ENCODE peak calls at places on chromosomes 12 and 14, in nine cellular contexts. T, P, H, F, J, U, D, N and I are unnamed samples.

GRCh38 chr14:95048771-95049312 is 108.5 kb downstream of the DICER1 start:
- DNase-seq in T (no peak), P (no peak), H (no peak), F (peak; percentile 30), J (no peak), U (no peak), D (peak; percentile 18), N (no peak), I (no peak)

GRCh38 chr12:54421175-54421872 is 2.3 kb upstream of the ITGA5 start:
- DNase-seq in T (peak; percentile 71), P (peak; percentile 50), H (peak; percentile 51), F (no peak), J (no peak), U (no peak), D (no peak), N (no peak), I (no peak)

GRCh38 chr12:56479625-56480024 is 8.3 kb downstream of the GLS2 start:
- DNase-seq in T (no peak), P (no peak), H (no peak), F (no peak), J (no peak), U (no peak), D (no peak), N (no peak), I (no peak)

GRCh38 chr14:95025218-95025617 is 132.1 kb downstream of the DICER1 start:
- DNase-seq in T (no peak), P (no peak), H (no peak), F (no peak), J (no peak), U (peak; percentile 24), D (no peak), N (no peak), I (no peak)

GRCh38 chr14:73249564-73250316 is 12.4 kb downstream of the PAPLN start:
- DNase-seq in T (no peak), P (no peak), H (no peak), F (no peak), J (no peak), U (no peak), D (no peak), N (no peak), I (no peak)

GRCh38 chr12:4849024-4849594 is 60.6 kb upstream of the KCNA1 start:
- DNase-seq in T (no peak), P (peak; percentile 33), H (peak; percentile 58), F (peak; percentile 16), J (peak; percentile 53), U (peak; percentile 34), D (peak; percentile 35), N (peak; percentile 63), I (no peak)

GRCh38 chr14:60509438-60510253 is 700 bp downstream of the SIX6 start:
- DNase-seq in T (no peak), P (peak; percentile 29), H (no peak), F (peak; percentile 72), J (no peak), U (no peak), D (peak; percentile 86), N (no peak), I (peak; percentile 28)

GRCh38 chr14:63781686-63782085 is 53.8 kb upstream of the SGPP1 start:
- DNase-seq in T (no peak), P (no peak), H (no peak), F (no peak), J (no peak), U (no peak), D (no peak), N (no peak), I (no peak)

GRCh38 chr12:124774054-124774461 is 89.6 kb downstream of the SCARB1 start:
- DNase-seq in T (no peak), P (no peak), H (peak; percentile 49), F (no peak), J (peak; percentile 36), U (no peak), D (no peak), N (peak; percentile 67), I (no peak)

GRCh38 chr14:34081576-34082136 is 130.8 kb upstream of the EGLN3 start:
- DNase-seq in T (no peak), P (peak; percentile 88), H (peak; percentile 49), F (no peak), J (no peak), U (peak; percentile 28), D (no peak), N (peak; percentile 74), I (no peak)

GRCh38 chr12:14164266-14164665 is 182.9 kb upstream of the GRIN2B start:
- DNase-seq in T (no peak), P (no peak), H (no peak), F (no peak), J (peak; percentile 57), U (peak; percentile 2), D (no peak), N (no peak), I (no peak)

GRCh38 chr12:6548556-6549378 is 7.1 kb downstream of the IFFO1 start:
- DNase-seq in T (no peak), P (peak; percentile 86), H (peak; percentile 83), F (no peak), J (no peak), U (peak; percentile 80), D (no peak), N (peak; percentile 66), I (no peak)

GRCh38 chr14:30786701-30787100 is 87.7 kb upstream of the COCH start:
- DNase-seq in T (no peak), P (no peak), H (no peak), F (no peak), J (no peak), U (no peak), D (no peak), N (no peak), I (no peak)

GRCh38 chr14:102138935-102139247 is 806 bp upstream of the WDR20 start:
- DNase-seq in T (no peak), P (no peak), H (no peak), F (no peak), J (no peak), U (no peak), D (no peak), N (no peak), I (no peak)

DNA sequence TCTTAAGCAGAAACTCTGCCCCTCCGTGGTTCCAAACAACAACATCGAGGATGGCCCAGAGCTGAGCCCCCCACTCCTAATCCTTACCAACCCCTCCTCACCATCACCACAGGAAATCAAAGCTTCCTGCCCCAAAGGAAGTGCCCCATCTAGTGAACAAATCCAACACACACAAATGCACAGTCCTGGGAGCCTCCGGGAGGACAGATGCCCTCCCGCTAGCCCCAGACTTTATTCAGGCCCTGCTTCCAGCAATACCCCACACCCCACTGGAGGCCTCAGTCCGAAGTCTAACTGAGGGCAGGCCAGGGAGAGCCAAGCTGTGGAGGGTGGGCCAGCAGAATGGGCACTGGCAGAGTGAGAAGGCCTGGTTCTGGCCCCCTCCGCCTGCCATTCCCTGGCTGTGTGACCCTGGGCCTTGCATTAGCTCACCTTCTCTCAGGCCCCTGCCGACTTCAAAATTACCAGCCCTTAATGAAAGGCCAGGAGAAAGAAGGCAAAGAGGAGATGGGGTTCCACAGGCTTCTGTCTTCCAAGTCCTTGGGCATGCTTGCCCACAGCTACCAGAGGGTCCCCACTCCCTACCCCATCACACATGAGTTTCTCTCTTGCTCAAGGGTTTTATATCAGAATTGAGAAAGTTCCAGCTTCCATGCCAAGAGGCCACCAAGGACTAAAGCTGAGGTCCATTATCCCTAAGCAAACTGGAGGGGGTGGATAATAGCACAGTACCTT is 2.3 kb downstream of the HDAC7 start:
- DNase-seq in T (no peak), P (no peak), H (no peak), F (no peak), J (peak; percentile 31), U (no peak), D (peak; percentile 41), N (no peak), I (no peak)
- TF ChIP-seq CTCF in T (peak; percentile 39), P (peak; percentile 34), H (peak; percentile 42), F (peak; percentile 39), J (peak; percentile 71), U (peak; percentile 58), D (peak; percentile 34), N (peak; percentile 51), I (no peak)

GRCh38 chr12:118034429-118035193 is 18.1 kb downstream of the RFC5 start:
- DNase-seq in T (no peak), P (peak; percentile 55), H (peak; percentile 60), F (peak; percentile 55), J (no peak), U (peak; percentile 80), D (peak; percentile 65), N (peak; percentile 68), I (peak; percentile 11)
- TF ChIP-seq CTCF in T (peak; percentile 47), P (peak; percentile 44), H (peak; percentile 40), F (peak; percentile 54), J (peak; percentile 57), U (peak; percentile 67), D (peak; percentile 47), N (peak; percentile 55), I (no peak)

DNA sequence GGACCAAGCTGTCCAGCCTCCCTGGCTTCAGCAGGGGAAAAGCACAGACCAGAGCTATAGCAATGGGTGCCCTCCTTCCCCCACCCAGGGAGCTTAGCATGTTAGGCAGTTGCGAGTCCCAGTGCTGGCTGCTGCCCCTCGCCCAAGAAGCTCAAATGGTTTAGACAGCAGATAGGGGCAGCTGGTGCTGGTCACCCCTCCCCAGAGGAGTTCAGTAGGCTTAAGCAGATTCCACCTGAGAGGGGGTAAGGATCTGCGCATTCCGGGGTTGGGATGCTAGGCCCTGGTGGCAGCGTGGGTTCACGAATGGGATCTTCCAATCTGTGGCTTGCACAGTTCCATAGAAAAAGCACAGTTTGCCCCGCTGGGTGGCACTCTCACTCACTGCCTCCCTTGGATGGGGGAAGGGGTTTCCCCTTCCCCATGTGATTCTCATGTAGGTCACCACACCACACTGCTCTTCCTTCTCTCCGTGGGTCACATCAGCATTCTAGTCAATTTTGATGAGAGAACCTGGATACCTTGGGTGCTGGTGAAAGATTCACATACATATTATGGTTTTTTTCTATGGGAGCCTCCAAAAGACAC is 665.6 kb downstream of the C12orf50 start:
- DNase-seq in T (no peak), P (no peak), H (no peak), F (no peak), J (no peak), U (no peak), D (no peak), N (no peak), I (no peak)
- TF ChIP-seq CTCF in T (no peak), P (no peak), H (no peak), F (no peak), J (no peak), U (no peak), D (no peak), N (no peak), I (no peak)

GRCh38 chr12:52170827-52171226 is 21.0 kb downstream of the KRT80 start:
- DNase-seq in T (no peak), P (no peak), H (no peak), F (no peak), J (no peak), U (no peak), D (no peak), N (no peak), I (no peak)

GRCh38 chr12:52169886-52170285 is 21.9 kb downstream of the KRT80 start:
- DNase-seq in T (no peak), P (no peak), H (peak; percentile 31), F (no peak), J (no peak), U (no peak), D (no peak), N (no peak), I (no peak)

GRCh38 chr12:52173526-52173925 is 18.3 kb downstream of the KRT80 start:
- DNase-seq in T (no peak), P (no peak), H (no peak), F (no peak), J (no peak), U (no peak), D (no peak), N (no peak), I (no peak)

GRCh38 chr12:52172956-52173355 is 18.9 kb downstream of the KRT80 start:
- DNase-seq in T (no peak), P (no peak), H (no peak), F (no peak), J (no peak), U (no peak), D (no peak), N (no peak), I (no peak)

GRCh38 chr12:52171950-52172512 is 19.8 kb downstream of the KRT80 start:
- DNase-seq in T (no peak), P (peak; percentile 61), H (no peak), F (peak; percentile 91), J (no peak), U (peak; percentile 47), D (peak; percentile 73), N (no peak), I (peak; percentile 53)
- TF ChIP-seq CTCF in T (peak; percentile 20), P (peak; percentile 11), H (peak; percentile 38), F (peak; percentile 68), J (peak; percentile 59), U (peak; percentile 30), D (peak; percentile 63), N (peak; percentile 61), I (peak; percentile 30)